ENCODE peak calls at places on chromosomes 2 and 18, in six cellular contexts. One of them, this sample, is unnamed.

GRCh38 chr2:98404556-98405250 is 40.0 kb upstream of the INPP4A start:
- DNase-seq in CD8-positive, alpha-beta T cell: no peak
- DNase-seq in adrenal gland: no peak
- DNase-seq in heart left ventricle: no peak
- DNase-seq in ascending aorta: no peak
- DNase-seq in CD4-positive, alpha-beta T cell: no peak
- DNase-seq in this sample: no peak

GRCh38 chr2:44097322-44097907 is 71.3 kb upstream of the PPM1B start:
- DNase-seq in CD8-positive, alpha-beta T cell: no peak
- DNase-seq in adrenal gland: no peak
- DNase-seq in heart left ventricle: no peak
- DNase-seq in ascending aorta: no peak
- DNase-seq in CD4-positive, alpha-beta T cell: no peak
- DNase-seq in this sample: no peak

GRCh38 chr2:8441371-8441770 is 240.5 kb upstream of the ID2 start:
- DNase-seq in CD8-positive, alpha-beta T cell: no peak
- DNase-seq in adrenal gland: no peak
- DNase-seq in heart left ventricle: no peak
- DNase-seq in ascending aorta: no peak
- DNase-seq in CD4-positive, alpha-beta T cell: no peak
- DNase-seq in this sample: no peak

GRCh38 chr2:171407030-171407707 is 26.6 kb downstream of the METTL8 start:
- DNase-seq in CD8-positive, alpha-beta T cell: no peak
- DNase-seq in adrenal gland: no peak
- DNase-seq in heart left ventricle: no peak
- DNase-seq in ascending aorta: no peak
- DNase-seq in CD4-positive, alpha-beta T cell: no peak
- DNase-seq in this sample: no peak

GRCh38 chr2:33275689-33276444 is 200.6 kb upstream of the RASGRP3 start:
- DNase-seq in CD8-positive, alpha-beta T cell: peak
- DNase-seq in adrenal gland: peak
- DNase-seq in heart left ventricle: peak
- DNase-seq in ascending aorta: peak
- DNase-seq in CD4-positive, alpha-beta T cell: no peak
- DNase-seq in this sample: no peak

GRCh38 chr2:28252308-28252707 is 140.3 kb upstream of the FOSL2 start:
- DNase-seq in CD8-positive, alpha-beta T cell: no peak
- DNase-seq in adrenal gland: no peak
- DNase-seq in heart left ventricle: no peak
- DNase-seq in ascending aorta: no peak
- DNase-seq in CD4-positive, alpha-beta T cell: no peak
- DNase-seq in this sample: no peak

GRCh38 chr2:164560181-164560792 is 61.0 kb downstream of the GRB14 start:
- DNase-seq in CD8-positive, alpha-beta T cell: no peak
- DNase-seq in adrenal gland: no peak
- DNase-seq in heart left ventricle: no peak
- DNase-seq in ascending aorta: no peak
- DNase-seq in CD4-positive, alpha-beta T cell: no peak
- DNase-seq in this sample: no peak

GRCh38 chr2:226427538-226428307 is 371.9 kb downstream of the IRS1 start:
- DNase-seq in CD8-positive, alpha-beta T cell: no peak
- DNase-seq in adrenal gland: no peak
- DNase-seq in heart left ventricle: no peak
- DNase-seq in ascending aorta: no peak
- DNase-seq in CD4-positive, alpha-beta T cell: no peak
- DNase-seq in this sample: no peak

GRCh38 chr18:78519394-78520062 is 460.1 kb upstream of the SALL3 start:
- DNase-seq in CD8-positive, alpha-beta T cell: no peak
- DNase-seq in adrenal gland: no peak
- DNase-seq in heart left ventricle: no peak
- DNase-seq in ascending aorta: no peak
- DNase-seq in CD4-positive, alpha-beta T cell: no peak
- DNase-seq in this sample: no peak

GRCh38 chr18:26103579-26103978 is 13.2 kb upstream of the SS18 start:
- DNase-seq in CD8-positive, alpha-beta T cell: peak
- DNase-seq in adrenal gland: no peak
- DNase-seq in heart left ventricle: no peak
- DNase-seq in ascending aorta: no peak
- DNase-seq in CD4-positive, alpha-beta T cell: peak
- DNase-seq in this sample: no peak

GRCh38 chr2:44184106-44184505 is 15.4 kb downstream of the PPM1B start:
- DNase-seq in CD8-positive, alpha-beta T cell: no peak
- DNase-seq in adrenal gland: no peak
- DNase-seq in heart left ventricle: no peak
- DNase-seq in ascending aorta: no peak
- DNase-seq in CD4-positive, alpha-beta T cell: no peak
- DNase-seq in this sample: no peak

GRCh38 chr2:119771331-119771730 is 11.6 kb downstream of the PTPN4 start:
- DNase-seq in CD8-positive, alpha-beta T cell: no peak
- DNase-seq in adrenal gland: no peak
- DNase-seq in heart left ventricle: no peak
- DNase-seq in ascending aorta: no peak
- DNase-seq in CD4-positive, alpha-beta T cell: no peak
- DNase-seq in this sample: no peak

GRCh38 chr2:30325542-30326328 is 94.4 kb downstream of the LBH start:
- DNase-seq in CD8-positive, alpha-beta T cell: no peak
- DNase-seq in adrenal gland: no peak
- DNase-seq in heart left ventricle: no peak
- DNase-seq in ascending aorta: no peak
- DNase-seq in CD4-positive, alpha-beta T cell: no peak
- DNase-seq in this sample: no peak

GRCh38 chr2:196334710-196335109 is 163.3 kb upstream of the STK17B start:
- DNase-seq in CD8-positive, alpha-beta T cell: no peak
- DNase-seq in adrenal gland: no peak
- DNase-seq in heart left ventricle: no peak
- DNase-seq in ascending aorta: no peak
- DNase-seq in CD4-positive, alpha-beta T cell: no peak
- DNase-seq in this sample: no peak

GRCh38 chr18:23668731-23669130 is 6.0 kb upstream of the ANKRD29 start:
- DNase-seq in CD8-positive, alpha-beta T cell: no peak
- DNase-seq in adrenal gland: no peak
- DNase-seq in heart left ventricle: no peak
- DNase-seq in ascending aorta: no peak
- DNase-seq in CD4-positive, alpha-beta T cell: no peak
- DNase-seq in this sample: no peak

GRCh38 chr18:14025306-14025940 is 106.8 kb downstream of the ZNF519 start:
- DNase-seq in CD8-positive, alpha-beta T cell: no peak
- DNase-seq in adrenal gland: no peak
- DNase-seq in heart left ventricle: no peak
- DNase-seq in ascending aorta: no peak
- DNase-seq in CD4-positive, alpha-beta T cell: no peak
- DNase-seq in this sample: no peak

GRCh38 chr2:230269715-230270114 is 44.2 kb downstream of the SP140 start:
- DNase-seq in CD8-positive, alpha-beta T cell: no peak
- DNase-seq in adrenal gland: no peak
- DNase-seq in heart left ventricle: no peak
- DNase-seq in ascending aorta: no peak
- DNase-seq in CD4-positive, alpha-beta T cell: no peak
- DNase-seq in this sample: no peak

GRCh38 chr2:42854207-42854818 is 61.9 kb upstream of the HAAO start:
- DNase-seq in CD8-positive, alpha-beta T cell: no peak
- DNase-seq in adrenal gland: peak
- DNase-seq in heart left ventricle: peak
- DNase-seq in ascending aorta: no peak
- DNase-seq in CD4-positive, alpha-beta T cell: no peak
- DNase-seq in this sample: no peak

GRCh38 chr2:127097841-127098651 is 8.9 kb downstream of the BIN1 start:
- DNase-seq in CD8-positive, alpha-beta T cell: no peak
- DNase-seq in adrenal gland: no peak
- DNase-seq in heart left ventricle: peak
- DNase-seq in ascending aorta: no peak
- DNase-seq in CD4-positive, alpha-beta T cell: no peak
- DNase-seq in this sample: no peak

GRCh38 chr2:3867451-3867850 is 164.1 kb downstream of the DCDC2C start:
- DNase-seq in CD8-positive, alpha-beta T cell: no peak
- DNase-seq in adrenal gland: no peak
- DNase-seq in heart left ventricle: no peak
- DNase-seq in ascending aorta: no peak
- DNase-seq in CD4-positive, alpha-beta T cell: no peak
- DNase-seq in this sample: no peak

GRCh38 chr2:190357596-190357995 is 14.2 kb downstream of the INPP1 start:
- DNase-seq in CD8-positive, alpha-beta T cell: no peak
- DNase-seq in adrenal gland: no peak
- DNase-seq in heart left ventricle: no peak
- DNase-seq in ascending aorta: no peak
- DNase-seq in CD4-positive, alpha-beta T cell: no peak
- DNase-seq in this sample: no peak

GRCh38 chr2:109487237-109487869 is 126.4 kb downstream of the SEPTIN10 start:
- DNase-seq in CD8-positive, alpha-beta T cell: no peak
- DNase-seq in adrenal gland: no peak
- DNase-seq in heart left ventricle: peak
- DNase-seq in ascending aorta: no peak
- DNase-seq in CD4-positive, alpha-beta T cell: no peak
- DNase-seq in this sample: no peak

GRCh38 chr2:2328847-2329246 is 2.2 kb downstream of the MYT1L start:
- DNase-seq in CD8-positive, alpha-beta T cell: no peak
- DNase-seq in adrenal gland: no peak
- DNase-seq in heart left ventricle: no peak
- DNase-seq in ascending aorta: no peak
- DNase-seq in CD4-positive, alpha-beta T cell: no peak
- DNase-seq in this sample: no peak

GRCh38 chr2:112811276-112811831 is 25.2 kb downstream of the IL1B start:
- DNase-seq in CD8-positive, alpha-beta T cell: no peak
- DNase-seq in adrenal gland: no peak
- DNase-seq in heart left ventricle: no peak
- DNase-seq in ascending aorta: no peak
- DNase-seq in CD4-positive, alpha-beta T cell: no peak
- DNase-seq in this sample: no peak

GRCh38 chr2:75276093-75277055 is 77.1 kb upstream of the TACR1 start:
- DNase-seq in CD8-positive, alpha-beta T cell: no peak
- DNase-seq in adrenal gland: no peak
- DNase-seq in heart left ventricle: no peak
- DNase-seq in ascending aorta: no peak
- DNase-seq in CD4-positive, alpha-beta T cell: no peak
- DNase-seq in this sample: no peak

GRCh38 chr2:12579018-12579417 is 137.7 kb upstream of the TRIB2 start:
- DNase-seq in CD8-positive, alpha-beta T cell: no peak
- DNase-seq in adrenal gland: no peak
- DNase-seq in heart left ventricle: no peak
- DNase-seq in ascending aorta: no peak
- DNase-seq in CD4-positive, alpha-beta T cell: no peak
- DNase-seq in this sample: no peak

GRCh38 chr2:237718277-237718634 is 80.3 kb upstream of the RBM44 start:
- DNase-seq in CD8-positive, alpha-beta T cell: no peak
- DNase-seq in adrenal gland: no peak
- DNase-seq in heart left ventricle: no peak
- DNase-seq in ascending aorta: no peak
- DNase-seq in CD4-positive, alpha-beta T cell: no peak
- DNase-seq in this sample: no peak
- H3K27ac ChIP-seq in CD8-positive, alpha-beta T cell: no peak
- H3K27ac ChIP-seq in adrenal gland: no peak
- H3K27ac ChIP-seq in heart left ventricle: no peak
- H3K27ac ChIP-seq in ascending aorta: no peak
- H3K27ac ChIP-seq in CD4-positive, alpha-beta T cell: no peak
- H3K27ac ChIP-seq in this sample: no peak

GRCh38 chr2:239905884-239906654 is 119.1 kb downstream of the NDUFA10 start:
- DNase-seq in CD8-positive, alpha-beta T cell: no peak
- DNase-seq in adrenal gland: no peak
- DNase-seq in heart left ventricle: no peak
- DNase-seq in ascending aorta: no peak
- DNase-seq in CD4-positive, alpha-beta T cell: no peak
- DNase-seq in this sample: no peak
- H3K27ac ChIP-seq in CD8-positive, alpha-beta T cell: no peak
- H3K27ac ChIP-seq in adrenal gland: no peak
- H3K27ac ChIP-seq in heart left ventricle: no peak
- H3K27ac ChIP-seq in ascending aorta: no peak
- H3K27ac ChIP-seq in CD4-positive, alpha-beta T cell: no peak
- H3K27ac ChIP-seq in this sample: no peak

DNA sequence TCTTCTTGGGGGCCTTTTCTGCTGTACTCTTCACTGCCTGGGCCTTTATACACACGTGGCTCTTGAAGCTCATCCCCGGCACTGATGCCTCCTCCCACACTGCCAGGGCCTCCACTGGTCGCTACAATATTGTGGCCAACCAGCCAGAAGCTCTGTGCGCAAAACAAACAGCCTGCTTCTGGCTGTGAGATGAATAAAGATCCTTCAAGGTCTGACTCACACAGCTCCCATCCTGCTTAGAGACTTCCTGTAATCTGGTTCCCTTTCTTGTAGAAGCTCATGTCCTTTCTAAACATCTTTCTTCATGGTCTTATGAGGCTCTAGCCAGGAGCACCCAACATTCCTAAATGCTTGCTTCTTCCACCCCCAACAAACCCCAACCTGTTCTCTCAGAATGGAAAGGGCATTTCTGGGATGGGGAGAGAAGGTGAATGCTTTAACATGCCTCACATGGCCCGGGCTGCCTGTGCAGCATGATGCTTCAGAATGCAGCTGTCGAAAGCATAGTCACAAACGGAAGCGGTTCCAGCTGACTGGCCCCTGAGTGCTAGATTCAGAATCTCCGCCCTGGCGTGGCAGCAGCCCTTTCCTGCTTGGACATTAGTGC is 24.6 kb downstream of the NRP2 start:
- DNase-seq in CD8-positive, alpha-beta T cell: no peak
- DNase-seq in adrenal gland: peak
- DNase-seq in heart left ventricle: peak
- DNase-seq in ascending aorta: no peak
- DNase-seq in CD4-positive, alpha-beta T cell: no peak
- DNase-seq in this sample: no peak
- H3K27ac ChIP-seq in CD8-positive, alpha-beta T cell: no peak
- H3K27ac ChIP-seq in adrenal gland: peak
- H3K27ac ChIP-seq in heart left ventricle: peak
- H3K27ac ChIP-seq in ascending aorta: peak
- H3K27ac ChIP-seq in CD4-positive, alpha-beta T cell: no peak
- H3K27ac ChIP-seq in this sample: peak

GRCh38 chr18:53755914-53756606 is 468.4 kb downstream of the MBD2 start:
- DNase-seq in CD8-positive, alpha-beta T cell: no peak
- DNase-seq in adrenal gland: no peak
- DNase-seq in heart left ventricle: no peak
- DNase-seq in ascending aorta: no peak
- DNase-seq in CD4-positive, alpha-beta T cell: no peak
- DNase-seq in this sample: no peak

GRCh38 chr18:53757346-53757745 is 467.1 kb downstream of the MBD2 start:
- DNase-seq in CD8-positive, alpha-beta T cell: no peak
- DNase-seq in adrenal gland: no peak
- DNase-seq in heart left ventricle: no peak
- DNase-seq in ascending aorta: no peak
- DNase-seq in CD4-positive, alpha-beta T cell: no peak
- DNase-seq in this sample: no peak

GRCh38 chr18:53753616-53754015 is 470.9 kb downstream of the MBD2 start:
- DNase-seq in CD8-positive, alpha-beta T cell: no peak
- DNase-seq in adrenal gland: no peak
- DNase-seq in heart left ventricle: no peak
- DNase-seq in ascending aorta: no peak
- DNase-seq in CD4-positive, alpha-beta T cell: no peak
- DNase-seq in this sample: no peak

GRCh38 chr18:53754154-53754553 is 470.3 kb downstream of the MBD2 start:
- DNase-seq in CD8-positive, alpha-beta T cell: no peak
- DNase-seq in adrenal gland: no peak
- DNase-seq in heart left ventricle: no peak
- DNase-seq in ascending aorta: no peak
- DNase-seq in CD4-positive, alpha-beta T cell: no peak
- DNase-seq in this sample: no peak

GRCh38 chr18:53756607-53756972 is 467.9 kb downstream of the MBD2 start:
- DNase-seq in CD8-positive, alpha-beta T cell: no peak
- DNase-seq in adrenal gland: no peak
- DNase-seq in heart left ventricle: no peak
- DNase-seq in ascending aorta: no peak
- DNase-seq in CD4-positive, alpha-beta T cell: no peak
- DNase-seq in this sample: no peak
- H3K27ac ChIP-seq in CD8-positive, alpha-beta T cell: no peak
- H3K27ac ChIP-seq in adrenal gland: no peak
- H3K27ac ChIP-seq in heart left ventricle: no peak
- H3K27ac ChIP-seq in ascending aorta: no peak
- H3K27ac ChIP-seq in CD4-positive, alpha-beta T cell: no peak
- H3K27ac ChIP-seq in this sample: no peak